ENCODE peak calls at places on chromosomes 4 and X, in seven cellular contexts. I, A, W, J, E, Q and V are unnamed samples.

GRCh38 chr4:76905521-76905920 is 7.6 kb upstream of the SOWAHB start:
- DNase-seq in A (no peak), I (no peak), J (no peak), W (no peak), E (no peak), Q (no peak), V (peak; percentile 53)

GRCh38 chr4:186621959-186622553 is 66.7 kb upstream of the MTNR1A start:
- DNase-seq in W (no peak), J (no peak), I (no peak), Q (no peak), A (no peak), E (no peak), V (peak; percentile 89)

GRCh38 chrX:70253377-70254062 is 6.5 kb downstream of the P2RY4 start:
- DNase-seq in A (peak; percentile 13), I (no peak), W (no peak), Q (no peak), J (no peak), E (no peak), V (no peak)

GRCh38 chrX:16827225-16827624 is 41.0 kb downstream of the TXLNG start:
- DNase-seq in A (no peak), J (no peak), W (no peak), E (no peak), Q (no peak), I (no peak), V (no peak)

GRCh38 chr4:22458112-22458511 is 57.8 kb downstream of the ADGRA3 start:
- DNase-seq in E (peak; percentile 25), I (no peak), W (no peak), J (no peak), Q (no peak), A (no peak), V (no peak)

GRCh38 chr4:40238700-40239548 is 42.1 kb downstream of the RHOH start:
- DNase-seq in W (no peak), Q (no peak), I (peak; percentile 80), J (no peak), E (no peak), A (peak; percentile 90), V (no peak)

GRCh38 chrX:10833299-10834169 is 213.1 kb upstream of the MID1 start:
- DNase-seq in J (no peak), A (no peak), W (peak; percentile 10), I (no peak), Q (no peak), E (peak; percentile 65), V (peak; percentile 24)

GRCh38 chr4:14333616-14334015 is 668.7 kb upstream of the CPEB2 start:
- DNase-seq in Q (no peak), I (no peak), W (no peak), J (no peak), E (no peak), A (no peak), V (no peak)

GRCh38 chrX:14352511-14352910 is 176.8 kb upstream of the GLRA2 start:
- DNase-seq in I (no peak), W (no peak), A (no peak), Q (no peak), E (no peak), J (no peak), V (no peak)

GRCh38 chr4:137740192-137740591 is 207.9 kb upstream of the PCDH18 start:
- DNase-seq in W (no peak), A (no peak), E (no peak), J (no peak), Q (no peak), I (no peak), V (peak; percentile 12)

GRCh38 chrX:64395568-64395929 is 297 bp upstream of the MTMR8 start:
- DNase-seq in A (no peak), W (no peak), J (no peak), E (no peak), Q (no peak), I (no peak), V (no peak)

GRCh38 chrX:8844157-8844556 is 43.0 kb upstream of the FAM9A start:
- DNase-seq in W (no peak), A (no peak), J (no peak), I (no peak), E (no peak), Q (no peak), V (no peak)

GRCh38 chrX:24113161-24113560 is 36.4 kb upstream of the ZFX start:
- DNase-seq in A (no peak), W (no peak), I (no peak), Q (no peak), J (no peak), E (no peak), V (no peak)

GRCh38 chr4:31613946-31614623 is 893.9 kb downstream of the PCDH7 start:
- DNase-seq in I (no peak), W (no peak), E (no peak), Q (peak; percentile 17), A (no peak), J (no peak), V (no peak)

GRCh38 chrX:17039826-17040225 is 93.4 kb downstream of the REPS2 start:
- DNase-seq in E (no peak), A (no peak), Q (no peak), W (no peak), I (no peak), J (no peak), V (peak; percentile 81)

GRCh38 chr4:66372706-66373105 is 702.4 kb upstream of the EPHA5 start:
- DNase-seq in E (no peak), A (no peak), W (no peak), Q (no peak), I (no peak), J (no peak), V (peak; percentile 49)

GRCh38 chrX:10854594-10854993 is 234.2 kb upstream of the MID1 start:
- DNase-seq in I (no peak), E (no peak), A (no peak), Q (no peak), J (no peak), W (no peak), V (no peak)

GRCh38 chr4:74794341-74794801 is at the start of gene BTC:
- DNase-seq in J (no peak), W (peak; percentile 19), Q (no peak), E (peak; percentile 49), A (peak; percentile 15), I (no peak), V (peak; percentile 22)

GRCh38 chrX:44698328-44698727 is 145.5 kb upstream of the DUSP21 start:
- DNase-seq in E (no peak), I (no peak), A (no peak), Q (no peak), J (no peak), W (no peak), V (no peak)

GRCh38 chrX:110413727-110414124 is 55.1 kb downstream of the RTL9 start:
- DNase-seq in J (no peak), W (no peak), Q (no peak), E (no peak), I (no peak), A (no peak), V (no peak)

GRCh38 chrX:125727117-125727516 is 407.4 kb downstream of the TEX13C start:
- DNase-seq in J (no peak), A (no peak), W (no peak), I (no peak), E (no peak), Q (no peak), V (no peak)

GRCh38 chr4:167713756-167714155 is 378.6 kb upstream of the ANXA10 start:
- DNase-seq in E (no peak), W (no peak), Q (no peak), A (no peak), J (no peak), I (no peak), V (no peak)

GRCh38 chr4:176818531-176818930 is 25.8 kb upstream of the VEGFC start:
- DNase-seq in E (no peak), A (no peak), W (no peak), I (no peak), Q (no peak), J (no peak), V (no peak)

GRCh38 chr4:19521151-19521550 is 730.6 kb upstream of the SLIT2 start:
- DNase-seq in A (no peak), I (no peak), Q (no peak), J (no peak), W (peak; percentile 8), E (no peak), V (no peak)

GRCh38 chr4:94711635-94712034 is 46.1 kb upstream of the BMPR1B start:
- DNase-seq in I (no peak), Q (no peak), W (no peak), E (no peak), A (no peak), J (no peak), V (no peak)

GRCh38 chr4:98646422-98646821 is 12.0 kb downstream of the TSPAN5 start:
- DNase-seq in E (no peak), J (no peak), I (no peak), A (no peak), W (no peak), Q (no peak), V (no peak)